ENCODE peak calls at places on chromosomes 4 and X, in four cellular contexts. E is heart right ventricle, X is endodermal cell, A is dorsolateral prefrontal cortex. D is an unnamed sample.

GRCh38 chrX:150655713-150656266 is 37.4 kb upstream of the MTMR1 start:
- DNase-seq in E (no peak), X (no peak), A (no peak), D (no peak)

GRCh38 chr4:67983333-67983732 is 20.0 kb upstream of the TMPRSS11A start:
- DNase-seq in E (no peak), X (no peak), A (no peak), D (no peak)

GRCh38 chr4:161148051-161148450 is 1015.7 kb downstream of the FSTL5 start:
- DNase-seq in E (no peak), X (no peak), A (no peak), D (no peak)

GRCh38 chr4:125392683-125393082 is 77.9 kb downstream of the FAT4 start:
- DNase-seq in A (no peak), E (no peak), X (no peak), D (no peak)

GRCh38 chrX:65677954-65678469 is 10.6 kb downstream of the MSN start:
- DNase-seq in A (no peak), X (no peak), E (no peak), D (no peak)

GRCh38 chr4:82905205-82905604 is 4.7 kb downstream of the THAP9 start:
- DNase-seq in X (no peak), E (no peak), A (no peak), D (no peak)

GRCh38 chrX:53682885-53683555 is 3.5 kb downstream of the HUWE1 start:
- DNase-seq in E (no peak), X (peak), A (no peak), D (peak)

GRCh38 chr4:153782567-153782966 is 6.3 kb downstream of the SFRP2 start:
- DNase-seq in A (no peak), X (no peak), E (no peak), D (no peak)

GRCh38 chrX:118315529-118315928 is 30.4 kb upstream of the WDR44 start:
- DNase-seq in A (no peak), E (no peak), X (no peak), D (no peak)

GRCh38 chrX:13495232-13495631 is 74.2 kb upstream of the EGFL6 start:
- DNase-seq in E (no peak), A (no peak), X (no peak), D (no peak)

GRCh38 chrX:115957862-115958490 is 212.6 kb upstream of the AGTR2 start:
- DNase-seq in X (peak), E (no peak), A (no peak), D (no peak)

GRCh38 chr4:152503606-152504290 is 32.1 kb downstream of the FBXW7 start:
- DNase-seq in A (no peak), E (no peak), X (no peak), D (no peak)

GRCh38 chrX:17590892-17591740 is 146.2 kb upstream of the SCML1 start:
- DNase-seq in X (peak), A (no peak), E (peak), D (peak)

GRCh38 chr4:20878806-20879205 is 178.5 kb downstream of the PACRGL start:
- DNase-seq in A (no peak), E (no peak), X (peak), D (no peak)

GRCh38 chr4:22444813-22445212 is 71.1 kb downstream of the ADGRA3 start:
- DNase-seq in E (no peak), X (no peak), A (no peak), D (no peak)

GRCh38 chr4:139243448-139244365 is 36.3 kb downstream of the MGARP start:
- DNase-seq in A (no peak), E (no peak), X (no peak), D (no peak)

GRCh38 chr4:7389719-7390118 is 45.0 kb downstream of the PSAPL1 start:
- DNase-seq in X (peak), A (peak), E (no peak), D (no peak)

GRCh38 chrX:138711399-138712347 is at the start of gene FGF13:
- DNase-seq in A (no peak), X (peak), E (peak), D (peak)

GRCh38 chr4:7651461-7651921 is 216.8 kb upstream of the PSAPL1 start:
- DNase-seq in X (peak), A (no peak), E (no peak), D (no peak)

GRCh38 chr4:62144431-62144830 is 944.3 kb downstream of the ADGRL3 start:
- DNase-seq in A (no peak), E (no peak), X (no peak), D (no peak)

GRCh38 chr4:154332681-154333421 is 158.7 kb downstream of the DCHS2 start:
- DNase-seq in A (peak), X (peak), E (peak), D (peak)

GRCh38 chrX:53073115-53073581 is 9.0 kb upstream of the TSPYL2 start:
- DNase-seq in E (no peak), X (peak), A (no peak), D (no peak)

GRCh38 chr4:680931-681645 is 6.7 kb downstream of the MYL5 start:
- DNase-seq in E (peak), A (no peak), X (peak), D (no peak)

GRCh38 chr4:152360045-152360410 is 175.9 kb downstream of the FBXW7 start:
- DNase-seq in E (no peak), A (no peak), X (no peak), D (no peak)

GRCh38 chr4:85402371-85402770 is 72.6 kb upstream of the ARHGAP24 start:
- DNase-seq in A (no peak), E (no peak), X (no peak), D (no peak)

GRCh38 chrX:51420610-51421009 is 75.8 kb downstream of the NUDT11 start:
- DNase-seq in A (no peak), X (no peak), E (no peak), D (no peak)

GRCh38 chr4:95363579-95363965 is 185.2 kb downstream of the UNC5C start:
- DNase-seq in X (no peak), E (no peak), A (no peak), D (no peak)

GRCh38 chr4:159446266-159446976 is 343.5 kb downstream of the RAPGEF2 start:
- DNase-seq in E (peak), X (peak), A (no peak), D (peak)

GRCh38 chr4:121050251-121050650 is 22.1 kb downstream of the NDNF start:
- DNase-seq in E (no peak), A (no peak), X (no peak), D (no peak)

DNA sequence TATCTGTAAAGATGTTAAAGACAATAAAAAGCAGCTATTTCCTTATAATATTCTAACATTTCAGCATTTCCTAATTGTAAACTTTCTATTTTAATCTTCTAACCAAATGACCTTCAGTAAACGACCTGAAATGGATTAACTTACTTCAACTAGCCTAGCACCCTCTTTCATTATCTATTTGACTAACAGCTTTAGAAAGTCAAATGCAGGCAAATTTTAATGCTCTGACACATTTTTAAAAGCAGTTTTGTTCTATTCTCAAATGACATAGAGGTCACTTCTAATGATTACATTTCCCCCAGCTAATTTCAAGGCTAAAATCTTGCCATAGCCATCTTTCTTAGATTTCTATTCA is 41.9 kb downstream of the SLC7A11 start:
- DNase-seq in A (no peak), X (no peak), E (no peak), D (no peak)
- H3K27ac ChIP-seq in A (peak), X (no peak), E (peak), D (no peak)

DNA sequence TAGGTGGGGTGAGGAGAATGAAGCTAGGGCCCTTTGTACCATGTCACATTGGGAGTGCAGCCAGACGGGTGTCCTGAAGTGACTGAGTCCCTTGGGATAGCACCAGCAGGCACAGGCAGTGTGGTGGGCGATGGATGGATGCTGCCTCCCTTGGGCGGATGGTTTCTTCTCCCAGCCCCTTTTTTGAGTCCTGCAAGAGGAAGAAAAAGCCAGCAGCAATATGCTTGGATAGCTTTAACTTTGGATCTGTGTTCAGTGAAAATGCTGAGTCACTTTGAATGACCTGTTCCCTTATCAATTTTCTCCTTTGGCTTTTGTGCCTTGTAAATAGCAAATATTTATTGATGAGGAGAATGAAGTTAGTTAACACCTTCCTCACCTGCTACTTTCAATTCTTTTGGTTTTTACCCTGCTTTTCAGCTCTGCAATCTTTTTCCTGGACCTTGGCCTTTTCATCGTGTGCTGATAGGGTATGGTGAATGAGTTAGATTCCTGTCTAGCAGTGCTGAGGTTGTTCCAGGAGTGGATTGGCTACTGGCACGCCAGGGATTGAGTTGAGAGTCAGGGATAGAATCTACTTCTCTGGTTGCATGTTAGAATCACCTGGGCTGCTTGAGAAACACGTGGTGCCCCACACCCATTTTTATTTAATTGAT is 10.2 kb downstream of the DCUN1D4 start:
- DNase-seq in A (no peak), E (peak), X (peak), D (no peak)
- H3K27ac ChIP-seq in A (no peak), E (peak), X (peak), D (no peak)

GRCh38 chrX:46575991-46576392 is 2.4 kb downstream of the CHST7 start:
- DNase-seq in A (no peak), E (no peak), X (no peak), D (no peak)
- H3K27ac ChIP-seq in A (no peak), E (peak), X (no peak), D (no peak)

DNA sequence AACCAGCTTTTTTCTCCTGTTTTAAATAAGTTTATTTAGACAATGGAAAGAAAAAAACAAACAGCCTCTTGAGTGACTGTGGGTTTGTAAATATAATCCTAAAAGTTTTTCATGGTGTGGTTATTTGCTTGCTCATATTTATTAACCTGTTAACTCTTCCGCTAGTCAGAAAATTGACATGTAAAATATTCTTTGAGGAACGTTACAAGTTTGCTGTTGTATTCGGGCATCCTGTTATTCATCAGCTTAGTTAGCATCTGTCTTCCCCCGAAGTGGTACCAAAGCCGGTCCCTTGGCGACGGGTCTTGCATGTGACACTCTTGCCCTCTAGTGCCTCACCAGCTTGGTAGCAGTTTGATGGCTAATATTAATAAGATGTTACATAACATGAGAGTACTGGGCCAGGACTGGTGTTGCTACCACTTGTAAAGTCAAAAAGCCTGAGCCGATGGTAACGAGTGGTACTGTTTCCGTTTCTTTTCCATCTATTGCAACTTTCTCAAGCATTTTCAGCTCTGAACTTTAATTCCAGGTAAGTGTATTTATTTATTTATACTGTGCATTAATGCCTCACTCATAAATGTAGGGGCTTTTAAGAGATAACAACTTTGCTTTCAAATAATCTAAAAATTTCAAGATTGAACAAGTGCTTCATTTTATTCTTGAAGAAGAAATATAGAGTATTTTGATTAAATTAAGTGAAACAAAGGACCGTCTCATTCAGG is at the start of gene NDST3:
- DNase-seq in X (peak), A (peak), E (no peak), D (peak)
- H3K27ac ChIP-seq in X (peak), A (peak), E (no peak), D (peak)

GRCh38 chrX:11702965-11703631 is 37.4 kb upstream of the ARHGAP6 start:
- DNase-seq in A (no peak), X (no peak), E (no peak), D (no peak)

GRCh38 chrX:11703855-11704254 is 38.1 kb upstream of the ARHGAP6 start:
- DNase-seq in X (no peak), E (no peak), A (no peak), D (no peak)

GRCh38 chrX:11702420-11702819 is 36.7 kb upstream of the ARHGAP6 start:
- DNase-seq in E (no peak), A (no peak), X (no peak), D (no peak)

DNA sequence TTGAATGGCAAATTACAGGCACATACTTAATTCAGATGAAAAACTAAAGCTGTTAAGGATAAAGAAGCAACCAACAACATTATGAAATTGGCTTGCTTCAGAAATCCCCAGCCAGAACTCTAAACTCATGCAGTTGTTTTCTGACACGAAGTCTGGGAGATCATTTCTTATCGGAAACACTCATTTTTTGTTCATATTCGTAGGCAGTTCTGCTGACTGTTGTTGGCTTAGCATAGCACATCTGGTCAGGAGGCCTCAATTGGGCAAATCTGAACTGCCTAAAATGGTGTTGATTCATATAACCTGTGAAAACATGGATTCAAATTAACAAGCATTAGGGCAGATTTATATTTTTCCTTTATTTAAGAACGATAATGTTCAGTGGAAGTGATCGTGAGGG is 33.0 kb upstream of the ARHGAP6 start:
- DNase-seq in X (no peak), A (no peak), E (no peak), D (no peak)
- H3K27ac ChIP-seq in X (no peak), A (no peak), E (no peak), D (no peak)

GRCh38 chrX:135923353-135923752 is 29.8 kb downstream of the SAGE1 start:
- DNase-seq in X (peak), A (no peak), E (no peak), D (no peak)
- H3K27ac ChIP-seq in X (no peak), A (no peak), E (no peak), D (no peak)

GRCh38 chr4:56627985-56628384 is 53.1 kb downstream of the HOPX start:
- DNase-seq in X (no peak), E (no peak), A (no peak), D (no peak)
- H3K27ac ChIP-seq in X (no peak), E (no peak), A (no peak), D (no peak)

GRCh38 chr4:13980317-13980716 is 352.8 kb upstream of the BOD1L1 start:
- DNase-seq in E (no peak), A (no peak), X (no peak), D (no peak)
- H3K27ac ChIP-seq in E (no peak), A (no peak), X (no peak), D (peak)

D was measured in caudate nucleus.